ENCODE peak calls at places on chromosomes 7 and 10, in eight cellular contexts. Q is hepatic stellate cell; E is osteocyte; W is Daoy; U is LHCN-M2; P is HCEC 1CT; O is activated naive CD4-positive, alpha-beta T cell treated with anti-CD3 and anti-CD28 coated beads, Interleukin-2, amount 10 ng/mL, durations not matched to agents 7 days and 5 days; I is fibroblast of mammary gland. V is an unnamed sample.

GRCh38 chr7:106460792-106461254 is 176.0 kb upstream of the NAMPT start:
- DNase-seq in Q (no peak), E (no peak), W (peak; percentile 75), U (no peak), P (no peak), O (no peak), I (no peak), V (no peak)

GRCh38 chr10:86187840-86188239 is 178.8 kb downstream of the GRID1 start:
- DNase-seq in Q (no peak), E (peak; percentile 56), W (no peak), U (no peak), P (no peak), O (no peak), I (no peak), V (no peak)

GRCh38 chr7:117790731-117791130 is 82.5 kb downstream of the CTTNBP2 start:
- DNase-seq in Q (no peak), E (no peak), W (no peak), U (no peak), P (no peak), O (no peak), I (no peak), V (no peak)

GRCh38 chr10:132577350-132578005 is 39.9 kb downstream of the INPP5A start:
- DNase-seq in Q (no peak), E (no peak), W (peak; percentile 19), U (no peak), P (peak; percentile 18), O (no peak), I (no peak), V (no peak)

GRCh38 chr7:43112941-43113621 is 634 bp downstream of the HECW1 start:
- DNase-seq in Q (peak; percentile 29), E (peak; percentile 85), W (peak; percentile 66), U (no peak), P (no peak), O (no peak), I (peak; percentile 40), V (peak; percentile 48)

GRCh38 chr7:4842302-4843064 is 19.3 kb downstream of the PAPOLB start:
- DNase-seq in Q (peak; percentile 61), E (no peak), W (no peak), U (no peak), P (no peak), O (no peak), I (no peak), V (no peak)

GRCh38 chr7:83413425-83413824 is 235.5 kb downstream of the SEMA3E start:
- DNase-seq in Q (no peak), E (no peak), W (peak; percentile 23), U (peak; percentile 42), P (peak; percentile 51), O (no peak), I (peak; percentile 64), V (no peak)

GRCh38 chr10:111093741-111094380 is 17.0 kb downstream of the ADRA2A start:
- DNase-seq in Q (peak; percentile 32), E (no peak), W (peak; percentile 11), U (peak; percentile 68), P (peak; percentile 67), O (no peak), I (peak; percentile 85), V (peak; percentile 12)

GRCh38 chr10:100735345-100736143 is 9.8 kb upstream of the PAX2 start:
- DNase-seq in Q (no peak), E (no peak), W (no peak), U (no peak), P (no peak), O (no peak), I (no peak), V (no peak)

GRCh38 chr7:6260291-6261183 is 11.9 kb downstream of the CYTH3 start:
- DNase-seq in Q (no peak), E (no peak), W (no peak), U (peak; percentile 64), P (no peak), O (no peak), I (peak; percentile 92), V (no peak)

GRCh38 chr7:99331002-99331401 is 5.3 kb downstream of the ARPC1A start:
- DNase-seq in Q (no peak), E (no peak), W (peak; percentile 35), U (peak; percentile 34), P (no peak), O (no peak), I (peak; percentile 13), V (no peak)

GRCh38 chr7:64562246-64562620 is 638 bp downstream of the ZNF680 start:
- DNase-seq in Q (no peak), E (no peak), W (no peak), U (no peak), P (no peak), O (no peak), I (peak; percentile 14), V (no peak)

GRCh38 chr7:30795161-30795943 is 24.1 kb downstream of the MINDY4 start:
- DNase-seq in Q (peak; percentile 35), E (peak; percentile 68), W (no peak), U (peak; percentile 41), P (peak; percentile 16), O (no peak), I (no peak), V (no peak)

GRCh38 chr7:151565541-151565940 is 45.8 kb upstream of the RHEB start:
- DNase-seq in Q (no peak), E (no peak), W (no peak), U (no peak), P (peak; percentile 45), O (no peak), I (peak; percentile 64), V (peak; percentile 40)

GRCh38 chr10:124045245-124045644 is 48.2 kb downstream of the CHST15 start:
- DNase-seq in Q (no peak), E (no peak), W (no peak), U (no peak), P (no peak), O (no peak), I (no peak), V (no peak)